ENCODE peak calls at places on chromosomes 3 and 15, in four cellular contexts. One of them, this sample, is unnamed.

GRCh38 chr15:88396382-88396781 is 70.8 kb downstream of the MRPL46 start:
- DNase-seq in GM23338: peak
- DNase-seq in glomerular endothelial cell: no peak
- DNase-seq in GM12864: no peak
- DNase-seq in this sample: peak

GRCh38 chr15:43390723-43391122 is 19.8 kb downstream of the TUBGCP4 start:
- DNase-seq in glomerular endothelial cell: no peak
- DNase-seq in GM12864: no peak
- DNase-seq in GM23338: no peak
- DNase-seq in this sample: no peak

GRCh38 chr15:40115670-40116093 is 7.0 kb upstream of the BMF start:
- DNase-seq in GM12864: peak
- DNase-seq in glomerular endothelial cell: no peak
- DNase-seq in GM23338: peak
- DNase-seq in this sample: no peak

GRCh38 chr15:82849556-82850241 is 40.3 kb downstream of the WHAMM start:
- DNase-seq in GM23338: peak
- DNase-seq in GM12864: peak
- DNase-seq in glomerular endothelial cell: peak
- DNase-seq in this sample: peak

GRCh38 chr3:183822631-183823030 is 2.7 kb downstream of the MAP6D1 start:
- DNase-seq in GM23338: peak
- DNase-seq in GM12864: no peak
- DNase-seq in glomerular endothelial cell: no peak
- DNase-seq in this sample: peak

GRCh38 chr3:170493712-170494182 is 75.1 kb downstream of the CLDN11 start:
- DNase-seq in GM23338: no peak
- DNase-seq in GM12864: no peak
- DNase-seq in glomerular endothelial cell: no peak
- DNase-seq in this sample: no peak

GRCh38 chr3:38800511-38800910 is 15.5 kb downstream of the SCN10A start:
- DNase-seq in GM23338: peak
- DNase-seq in glomerular endothelial cell: no peak
- DNase-seq in GM12864: no peak
- DNase-seq in this sample: no peak

GRCh38 chr15:45402955-45403892 is 24.9 kb upstream of the GATM start:
- DNase-seq in glomerular endothelial cell: no peak
- DNase-seq in GM12864: no peak
- DNase-seq in GM23338: peak
- DNase-seq in this sample: peak

GRCh38 chr3:98778852-98779379 is 15.8 kb downstream of the ST3GAL6 start:
- DNase-seq in GM23338: no peak
- DNase-seq in GM12864: no peak
- DNase-seq in glomerular endothelial cell: peak
- DNase-seq in this sample: no peak

GRCh38 chr3:195546130-195546560 is 3.0 kb upstream of the PPP1R2 start:
- DNase-seq in glomerular endothelial cell: peak
- DNase-seq in GM12864: no peak
- DNase-seq in GM23338: no peak
- DNase-seq in this sample: no peak

This sample was measured in neural progenitor cell.